ENCODE peak calls at places on chromosomes 12 and 14, in eight cellular contexts. One of them, this sample, is unnamed.

GRCh38 chr12:69007858-69008314 is 74.9 kb upstream of the CPM start:
- DNase-seq in stimulated activated CD4-positive, alpha-beta T cell treated with anti-CD3 and anti-CD28 coated beads, Interleukin-4, amount 100 ng/mL, for 1 hour: no peak
- DNase-seq in GM10248: no peak
- DNase-seq in NCI-H748 treated with DMSO at 0.1 percent for 48 hours: peak
- DNase-seq in activated T-cell treated with anti-CD3 and anti-CD28 coated beads, Interleukin-2, amount 50 U/mL, for 72 hours: no peak
- DNase-seq in activated CD4-positive, alpha-beta T cell treated with anti-CD3 and anti-CD28 coated beads, Interleukin-2, amount 50 U/mL, for 24 hours: no peak
- DNase-seq in heart right ventricle: no peak
- DNase-seq in AG20443: no peak
- DNase-seq in this sample: no peak

GRCh38 chr14:93725002-93725582 is 63.2 kb downstream of the PRIMA1 start:
- DNase-seq in stimulated activated CD4-positive, alpha-beta T cell treated with anti-CD3 and anti-CD28 coated beads, Interleukin-4, amount 100 ng/mL, for 1 hour: no peak
- DNase-seq in GM10248: no peak
- DNase-seq in NCI-H748 treated with DMSO at 0.1 percent for 48 hours: no peak
- DNase-seq in activated T-cell treated with anti-CD3 and anti-CD28 coated beads, Interleukin-2, amount 50 U/mL, for 72 hours: no peak
- DNase-seq in activated CD4-positive, alpha-beta T cell treated with anti-CD3 and anti-CD28 coated beads, Interleukin-2, amount 50 U/mL, for 24 hours: no peak
- DNase-seq in heart right ventricle: no peak
- DNase-seq in AG20443: no peak
- DNase-seq in this sample: no peak

GRCh38 chr12:89333564-89334252 is 18.6 kb downstream of the DUSP6 start:
- DNase-seq in stimulated activated CD4-positive, alpha-beta T cell treated with anti-CD3 and anti-CD28 coated beads, Interleukin-4, amount 100 ng/mL, for 1 hour: no peak
- DNase-seq in GM10248: peak
- DNase-seq in NCI-H748 treated with DMSO at 0.1 percent for 48 hours: no peak
- DNase-seq in activated T-cell treated with anti-CD3 and anti-CD28 coated beads, Interleukin-2, amount 50 U/mL, for 72 hours: peak
- DNase-seq in activated CD4-positive, alpha-beta T cell treated with anti-CD3 and anti-CD28 coated beads, Interleukin-2, amount 50 U/mL, for 24 hours: no peak
- DNase-seq in heart right ventricle: no peak
- DNase-seq in AG20443: no peak
- DNase-seq in this sample: no peak

GRCh38 chr12:128088926-128089325 is 178.0 kb upstream of the TMEM132C start:
- DNase-seq in stimulated activated CD4-positive, alpha-beta T cell treated with anti-CD3 and anti-CD28 coated beads, Interleukin-4, amount 100 ng/mL, for 1 hour: no peak
- DNase-seq in GM10248: no peak
- DNase-seq in NCI-H748 treated with DMSO at 0.1 percent for 48 hours: no peak
- DNase-seq in activated T-cell treated with anti-CD3 and anti-CD28 coated beads, Interleukin-2, amount 50 U/mL, for 72 hours: no peak
- DNase-seq in activated CD4-positive, alpha-beta T cell treated with anti-CD3 and anti-CD28 coated beads, Interleukin-2, amount 50 U/mL, for 24 hours: no peak
- DNase-seq in heart right ventricle: no peak
- DNase-seq in AG20443: no peak
- DNase-seq in this sample: no peak

GRCh38 chr14:99318091-99318958 is 46.3 kb upstream of the BCL11B start:
- DNase-seq in stimulated activated CD4-positive, alpha-beta T cell treated with anti-CD3 and anti-CD28 coated beads, Interleukin-4, amount 100 ng/mL, for 1 hour: no peak
- DNase-seq in GM10248: peak
- DNase-seq in NCI-H748 treated with DMSO at 0.1 percent for 48 hours: no peak
- DNase-seq in activated T-cell treated with anti-CD3 and anti-CD28 coated beads, Interleukin-2, amount 50 U/mL, for 72 hours: no peak
- DNase-seq in activated CD4-positive, alpha-beta T cell treated with anti-CD3 and anti-CD28 coated beads, Interleukin-2, amount 50 U/mL, for 24 hours: no peak
- DNase-seq in heart right ventricle: no peak
- DNase-seq in AG20443: peak
- DNase-seq in this sample: no peak

GRCh38 chr12:90100619-90101018 is 392.0 kb upstream of the ATP2B1 start:
- DNase-seq in stimulated activated CD4-positive, alpha-beta T cell treated with anti-CD3 and anti-CD28 coated beads, Interleukin-4, amount 100 ng/mL, for 1 hour: no peak
- DNase-seq in GM10248: no peak
- DNase-seq in NCI-H748 treated with DMSO at 0.1 percent for 48 hours: no peak
- DNase-seq in activated T-cell treated with anti-CD3 and anti-CD28 coated beads, Interleukin-2, amount 50 U/mL, for 72 hours: no peak
- DNase-seq in activated CD4-positive, alpha-beta T cell treated with anti-CD3 and anti-CD28 coated beads, Interleukin-2, amount 50 U/mL, for 24 hours: no peak
- DNase-seq in heart right ventricle: no peak
- DNase-seq in AG20443: no peak
- DNase-seq in this sample: no peak

GRCh38 chr12:55112378-55112777 is 13.8 kb upstream of the OR9K2 start:
- DNase-seq in stimulated activated CD4-positive, alpha-beta T cell treated with anti-CD3 and anti-CD28 coated beads, Interleukin-4, amount 100 ng/mL, for 1 hour: no peak
- DNase-seq in GM10248: no peak
- DNase-seq in NCI-H748 treated with DMSO at 0.1 percent for 48 hours: no peak
- DNase-seq in activated T-cell treated with anti-CD3 and anti-CD28 coated beads, Interleukin-2, amount 50 U/mL, for 72 hours: no peak
- DNase-seq in activated CD4-positive, alpha-beta T cell treated with anti-CD3 and anti-CD28 coated beads, Interleukin-2, amount 50 U/mL, for 24 hours: no peak
- DNase-seq in heart right ventricle: no peak
- DNase-seq in AG20443: no peak
- DNase-seq in this sample: no peak

GRCh38 chr12:59408431-59408830 is 187.4 kb upstream of the SLC16A7 start:
- DNase-seq in stimulated activated CD4-positive, alpha-beta T cell treated with anti-CD3 and anti-CD28 coated beads, Interleukin-4, amount 100 ng/mL, for 1 hour: no peak
- DNase-seq in GM10248: no peak
- DNase-seq in NCI-H748 treated with DMSO at 0.1 percent for 48 hours: no peak
- DNase-seq in activated T-cell treated with anti-CD3 and anti-CD28 coated beads, Interleukin-2, amount 50 U/mL, for 72 hours: no peak
- DNase-seq in activated CD4-positive, alpha-beta T cell treated with anti-CD3 and anti-CD28 coated beads, Interleukin-2, amount 50 U/mL, for 24 hours: no peak
- DNase-seq in heart right ventricle: no peak
- DNase-seq in AG20443: no peak
- DNase-seq in this sample: no peak

GRCh38 chr12:118190266-118190665 is 54.3 kb downstream of the PEBP1 start:
- DNase-seq in stimulated activated CD4-positive, alpha-beta T cell treated with anti-CD3 and anti-CD28 coated beads, Interleukin-4, amount 100 ng/mL, for 1 hour: no peak
- DNase-seq in GM10248: no peak
- DNase-seq in NCI-H748 treated with DMSO at 0.1 percent for 48 hours: peak
- DNase-seq in activated T-cell treated with anti-CD3 and anti-CD28 coated beads, Interleukin-2, amount 50 U/mL, for 72 hours: no peak
- DNase-seq in activated CD4-positive, alpha-beta T cell treated with anti-CD3 and anti-CD28 coated beads, Interleukin-2, amount 50 U/mL, for 24 hours: no peak
- DNase-seq in heart right ventricle: no peak
- DNase-seq in AG20443: peak
- DNase-seq in this sample: no peak

GRCh38 chr12:20194171-20194570 is 174.2 kb upstream of the PDE3A start:
- DNase-seq in stimulated activated CD4-positive, alpha-beta T cell treated with anti-CD3 and anti-CD28 coated beads, Interleukin-4, amount 100 ng/mL, for 1 hour: no peak
- DNase-seq in GM10248: no peak
- DNase-seq in NCI-H748 treated with DMSO at 0.1 percent for 48 hours: no peak
- DNase-seq in activated T-cell treated with anti-CD3 and anti-CD28 coated beads, Interleukin-2, amount 50 U/mL, for 72 hours: no peak
- DNase-seq in activated CD4-positive, alpha-beta T cell treated with anti-CD3 and anti-CD28 coated beads, Interleukin-2, amount 50 U/mL, for 24 hours: no peak
- DNase-seq in heart right ventricle: no peak
- DNase-seq in AG20443: peak
- DNase-seq in this sample: no peak

GRCh38 chr14:23483216-23483854 is 13.8 kb downstream of the NGDN start:
- DNase-seq in stimulated activated CD4-positive, alpha-beta T cell treated with anti-CD3 and anti-CD28 coated beads, Interleukin-4, amount 100 ng/mL, for 1 hour: no peak
- DNase-seq in GM10248: peak
- DNase-seq in NCI-H748 treated with DMSO at 0.1 percent for 48 hours: peak
- DNase-seq in activated T-cell treated with anti-CD3 and anti-CD28 coated beads, Interleukin-2, amount 50 U/mL, for 72 hours: peak
- DNase-seq in activated CD4-positive, alpha-beta T cell treated with anti-CD3 and anti-CD28 coated beads, Interleukin-2, amount 50 U/mL, for 24 hours: no peak
- DNase-seq in heart right ventricle: no peak
- DNase-seq in AG20443: peak
- DNase-seq in this sample: no peak

GRCh38 chr14:69687963-69688649 is 76.7 kb downstream of the SUSD6 start:
- DNase-seq in stimulated activated CD4-positive, alpha-beta T cell treated with anti-CD3 and anti-CD28 coated beads, Interleukin-4, amount 100 ng/mL, for 1 hour: no peak
- DNase-seq in GM10248: no peak
- DNase-seq in NCI-H748 treated with DMSO at 0.1 percent for 48 hours: no peak
- DNase-seq in activated T-cell treated with anti-CD3 and anti-CD28 coated beads, Interleukin-2, amount 50 U/mL, for 72 hours: no peak
- DNase-seq in activated CD4-positive, alpha-beta T cell treated with anti-CD3 and anti-CD28 coated beads, Interleukin-2, amount 50 U/mL, for 24 hours: no peak
- DNase-seq in heart right ventricle: no peak
- DNase-seq in AG20443: no peak
- DNase-seq in this sample: no peak

GRCh38 chr14:73784988-73785313 is 66.7 kb upstream of the PTGR2 start:
- DNase-seq in stimulated activated CD4-positive, alpha-beta T cell treated with anti-CD3 and anti-CD28 coated beads, Interleukin-4, amount 100 ng/mL, for 1 hour: no peak
- DNase-seq in GM10248: no peak
- DNase-seq in NCI-H748 treated with DMSO at 0.1 percent for 48 hours: no peak
- DNase-seq in activated T-cell treated with anti-CD3 and anti-CD28 coated beads, Interleukin-2, amount 50 U/mL, for 72 hours: no peak
- DNase-seq in activated CD4-positive, alpha-beta T cell treated with anti-CD3 and anti-CD28 coated beads, Interleukin-2, amount 50 U/mL, for 24 hours: no peak
- DNase-seq in heart right ventricle: no peak
- DNase-seq in AG20443: no peak
- DNase-seq in this sample: peak

GRCh38 chr12:119940881-119941280 is 48.2 kb upstream of the BICDL1 start:
- DNase-seq in stimulated activated CD4-positive, alpha-beta T cell treated with anti-CD3 and anti-CD28 coated beads, Interleukin-4, amount 100 ng/mL, for 1 hour: no peak
- DNase-seq in GM10248: no peak
- DNase-seq in NCI-H748 treated with DMSO at 0.1 percent for 48 hours: peak
- DNase-seq in activated T-cell treated with anti-CD3 and anti-CD28 coated beads, Interleukin-2, amount 50 U/mL, for 72 hours: no peak
- DNase-seq in activated CD4-positive, alpha-beta T cell treated with anti-CD3 and anti-CD28 coated beads, Interleukin-2, amount 50 U/mL, for 24 hours: no peak
- DNase-seq in heart right ventricle: no peak
- DNase-seq in AG20443: peak
- DNase-seq in this sample: no peak

GRCh38 chr12:67671892-67672291 is 23.3 kb downstream of the DYRK2 start:
- DNase-seq in stimulated activated CD4-positive, alpha-beta T cell treated with anti-CD3 and anti-CD28 coated beads, Interleukin-4, amount 100 ng/mL, for 1 hour: no peak
- DNase-seq in GM10248: no peak
- DNase-seq in NCI-H748 treated with DMSO at 0.1 percent for 48 hours: no peak
- DNase-seq in activated T-cell treated with anti-CD3 and anti-CD28 coated beads, Interleukin-2, amount 50 U/mL, for 72 hours: no peak
- DNase-seq in activated CD4-positive, alpha-beta T cell treated with anti-CD3 and anti-CD28 coated beads, Interleukin-2, amount 50 U/mL, for 24 hours: no peak
- DNase-seq in heart right ventricle: no peak
- DNase-seq in AG20443: no peak
- DNase-seq in this sample: no peak

GRCh38 chr12:116624516-116624915 is 65.3 kb downstream of the MAP1LC3B2 start:
- DNase-seq in stimulated activated CD4-positive, alpha-beta T cell treated with anti-CD3 and anti-CD28 coated beads, Interleukin-4, amount 100 ng/mL, for 1 hour: no peak
- DNase-seq in GM10248: no peak
- DNase-seq in NCI-H748 treated with DMSO at 0.1 percent for 48 hours: no peak
- DNase-seq in activated T-cell treated with anti-CD3 and anti-CD28 coated beads, Interleukin-2, amount 50 U/mL, for 72 hours: no peak
- DNase-seq in activated CD4-positive, alpha-beta T cell treated with anti-CD3 and anti-CD28 coated beads, Interleukin-2, amount 50 U/mL, for 24 hours: no peak
- DNase-seq in heart right ventricle: no peak
- DNase-seq in AG20443: no peak
- DNase-seq in this sample: no peak

GRCh38 chr14:67722293-67722692 is 20.6 kb downstream of the RDH12 start:
- DNase-seq in stimulated activated CD4-positive, alpha-beta T cell treated with anti-CD3 and anti-CD28 coated beads, Interleukin-4, amount 100 ng/mL, for 1 hour: no peak
- DNase-seq in GM10248: no peak
- DNase-seq in NCI-H748 treated with DMSO at 0.1 percent for 48 hours: no peak
- DNase-seq in activated T-cell treated with anti-CD3 and anti-CD28 coated beads, Interleukin-2, amount 50 U/mL, for 72 hours: no peak
- DNase-seq in activated CD4-positive, alpha-beta T cell treated with anti-CD3 and anti-CD28 coated beads, Interleukin-2, amount 50 U/mL, for 24 hours: no peak
- DNase-seq in heart right ventricle: peak
- DNase-seq in AG20443: peak
- DNase-seq in this sample: peak

GRCh38 chr12:109630107-109630506 is 56.5 kb downstream of the MVK start:
- DNase-seq in stimulated activated CD4-positive, alpha-beta T cell treated with anti-CD3 and anti-CD28 coated beads, Interleukin-4, amount 100 ng/mL, for 1 hour: no peak
- DNase-seq in GM10248: no peak
- DNase-seq in NCI-H748 treated with DMSO at 0.1 percent for 48 hours: no peak
- DNase-seq in activated T-cell treated with anti-CD3 and anti-CD28 coated beads, Interleukin-2, amount 50 U/mL, for 72 hours: no peak
- DNase-seq in activated CD4-positive, alpha-beta T cell treated with anti-CD3 and anti-CD28 coated beads, Interleukin-2, amount 50 U/mL, for 24 hours: no peak
- DNase-seq in heart right ventricle: no peak
- DNase-seq in AG20443: no peak
- DNase-seq in this sample: no peak

GRCh38 chr12:55068416-55069010 is 48.7 kb downstream of the NEUROD4 start:
- DNase-seq in stimulated activated CD4-positive, alpha-beta T cell treated with anti-CD3 and anti-CD28 coated beads, Interleukin-4, amount 100 ng/mL, for 1 hour: no peak
- DNase-seq in GM10248: peak
- DNase-seq in NCI-H748 treated with DMSO at 0.1 percent for 48 hours: peak
- DNase-seq in activated T-cell treated with anti-CD3 and anti-CD28 coated beads, Interleukin-2, amount 50 U/mL, for 72 hours: peak
- DNase-seq in activated CD4-positive, alpha-beta T cell treated with anti-CD3 and anti-CD28 coated beads, Interleukin-2, amount 50 U/mL, for 24 hours: no peak
- DNase-seq in heart right ventricle: no peak
- DNase-seq in AG20443: peak
- DNase-seq in this sample: no peak

GRCh38 chr14:101956179-101956885 is 8.0 kb upstream of the DYNC1H1 start:
- DNase-seq in stimulated activated CD4-positive, alpha-beta T cell treated with anti-CD3 and anti-CD28 coated beads, Interleukin-4, amount 100 ng/mL, for 1 hour: no peak
- DNase-seq in GM10248: no peak
- DNase-seq in NCI-H748 treated with DMSO at 0.1 percent for 48 hours: no peak
- DNase-seq in activated T-cell treated with anti-CD3 and anti-CD28 coated beads, Interleukin-2, amount 50 U/mL, for 72 hours: no peak
- DNase-seq in activated CD4-positive, alpha-beta T cell treated with anti-CD3 and anti-CD28 coated beads, Interleukin-2, amount 50 U/mL, for 24 hours: no peak
- DNase-seq in heart right ventricle: no peak
- DNase-seq in AG20443: no peak
- DNase-seq in this sample: no peak

GRCh38 chr12:26845057-26845666 is 12.2 kb upstream of the ITPR2 start:
- DNase-seq in stimulated activated CD4-positive, alpha-beta T cell treated with anti-CD3 and anti-CD28 coated beads, Interleukin-4, amount 100 ng/mL, for 1 hour: no peak
- DNase-seq in GM10248: no peak
- DNase-seq in NCI-H748 treated with DMSO at 0.1 percent for 48 hours: no peak
- DNase-seq in activated T-cell treated with anti-CD3 and anti-CD28 coated beads, Interleukin-2, amount 50 U/mL, for 72 hours: no peak
- DNase-seq in activated CD4-positive, alpha-beta T cell treated with anti-CD3 and anti-CD28 coated beads, Interleukin-2, amount 50 U/mL, for 24 hours: no peak
- DNase-seq in heart right ventricle: peak
- DNase-seq in AG20443: peak
- DNase-seq in this sample: peak

GRCh38 chr12:7144414-7145120 is 14.4 kb downstream of the CLSTN3 start:
- DNase-seq in stimulated activated CD4-positive, alpha-beta T cell treated with anti-CD3 and anti-CD28 coated beads, Interleukin-4, amount 100 ng/mL, for 1 hour: no peak
- DNase-seq in GM10248: peak
- DNase-seq in NCI-H748 treated with DMSO at 0.1 percent for 48 hours: peak
- DNase-seq in activated T-cell treated with anti-CD3 and anti-CD28 coated beads, Interleukin-2, amount 50 U/mL, for 72 hours: no peak
- DNase-seq in activated CD4-positive, alpha-beta T cell treated with anti-CD3 and anti-CD28 coated beads, Interleukin-2, amount 50 U/mL, for 24 hours: no peak
- DNase-seq in heart right ventricle: no peak
- DNase-seq in AG20443: peak
- DNase-seq in this sample: no peak

GRCh38 chr14:105487449-105487985 is 831 bp downstream of the CRIP1 start:
- DNase-seq in stimulated activated CD4-positive, alpha-beta T cell treated with anti-CD3 and anti-CD28 coated beads, Interleukin-4, amount 100 ng/mL, for 1 hour: peak
- DNase-seq in GM10248: peak
- DNase-seq in NCI-H748 treated with DMSO at 0.1 percent for 48 hours: peak
- DNase-seq in activated T-cell treated with anti-CD3 and anti-CD28 coated beads, Interleukin-2, amount 50 U/mL, for 72 hours: peak
- DNase-seq in activated CD4-positive, alpha-beta T cell treated with anti-CD3 and anti-CD28 coated beads, Interleukin-2, amount 50 U/mL, for 24 hours: no peak
- DNase-seq in heart right ventricle: peak
- DNase-seq in AG20443: no peak
- DNase-seq in this sample: peak

GRCh38 chr14:104939666-104940410 is 15.2 kb downstream of the PLD4 start:
- DNase-seq in stimulated activated CD4-positive, alpha-beta T cell treated with anti-CD3 and anti-CD28 coated beads, Interleukin-4, amount 100 ng/mL, for 1 hour: no peak
- DNase-seq in GM10248: peak
- DNase-seq in NCI-H748 treated with DMSO at 0.1 percent for 48 hours: no peak
- DNase-seq in activated T-cell treated with anti-CD3 and anti-CD28 coated beads, Interleukin-2, amount 50 U/mL, for 72 hours: no peak
- DNase-seq in activated CD4-positive, alpha-beta T cell treated with anti-CD3 and anti-CD28 coated beads, Interleukin-2, amount 50 U/mL, for 24 hours: no peak
- DNase-seq in heart right ventricle: no peak
- DNase-seq in AG20443: no peak
- DNase-seq in this sample: peak

GRCh38 chr12:107225626-107226025 is 132.3 kb upstream of the CRY1 start:
- DNase-seq in stimulated activated CD4-positive, alpha-beta T cell treated with anti-CD3 and anti-CD28 coated beads, Interleukin-4, amount 100 ng/mL, for 1 hour: no peak
- DNase-seq in GM10248: no peak
- DNase-seq in NCI-H748 treated with DMSO at 0.1 percent for 48 hours: no peak
- DNase-seq in activated T-cell treated with anti-CD3 and anti-CD28 coated beads, Interleukin-2, amount 50 U/mL, for 72 hours: no peak
- DNase-seq in activated CD4-positive, alpha-beta T cell treated with anti-CD3 and anti-CD28 coated beads, Interleukin-2, amount 50 U/mL, for 24 hours: no peak
- DNase-seq in heart right ventricle: no peak
- DNase-seq in AG20443: peak
- DNase-seq in this sample: no peak

GRCh38 chr14:104386281-104386841 is 193.2 kb upstream of the C14orf180 start:
- DNase-seq in stimulated activated CD4-positive, alpha-beta T cell treated with anti-CD3 and anti-CD28 coated beads, Interleukin-4, amount 100 ng/mL, for 1 hour: no peak
- DNase-seq in GM10248: no peak
- DNase-seq in NCI-H748 treated with DMSO at 0.1 percent for 48 hours: no peak
- DNase-seq in activated T-cell treated with anti-CD3 and anti-CD28 coated beads, Interleukin-2, amount 50 U/mL, for 72 hours: no peak
- DNase-seq in activated CD4-positive, alpha-beta T cell treated with anti-CD3 and anti-CD28 coated beads, Interleukin-2, amount 50 U/mL, for 24 hours: no peak
- DNase-seq in heart right ventricle: no peak
- DNase-seq in AG20443: no peak
- DNase-seq in this sample: peak

GRCh38 chr14:24268225-24268624 is 3.2 kb downstream of the RABGGTA start:
- DNase-seq in stimulated activated CD4-positive, alpha-beta T cell treated with anti-CD3 and anti-CD28 coated beads, Interleukin-4, amount 100 ng/mL, for 1 hour: no peak
- DNase-seq in GM10248: no peak
- DNase-seq in NCI-H748 treated with DMSO at 0.1 percent for 48 hours: no peak
- DNase-seq in activated T-cell treated with anti-CD3 and anti-CD28 coated beads, Interleukin-2, amount 50 U/mL, for 72 hours: no peak
- DNase-seq in activated CD4-positive, alpha-beta T cell treated with anti-CD3 and anti-CD28 coated beads, Interleukin-2, amount 50 U/mL, for 24 hours: no peak
- DNase-seq in heart right ventricle: no peak
- DNase-seq in AG20443: no peak
- DNase-seq in this sample: no peak

GRCh38 chr12:32483499-32483898 is 84.1 kb downstream of the FGD4 start:
- DNase-seq in stimulated activated CD4-positive, alpha-beta T cell treated with anti-CD3 and anti-CD28 coated beads, Interleukin-4, amount 100 ng/mL, for 1 hour: no peak
- DNase-seq in GM10248: no peak
- DNase-seq in NCI-H748 treated with DMSO at 0.1 percent for 48 hours: no peak
- DNase-seq in activated T-cell treated with anti-CD3 and anti-CD28 coated beads, Interleukin-2, amount 50 U/mL, for 72 hours: no peak
- DNase-seq in activated CD4-positive, alpha-beta T cell treated with anti-CD3 and anti-CD28 coated beads, Interleukin-2, amount 50 U/mL, for 24 hours: no peak
- DNase-seq in heart right ventricle: no peak
- DNase-seq in AG20443: no peak
- DNase-seq in this sample: no peak

GRCh38 chr12:109770104-109770860 is 56.7 kb downstream of the FAM222A start:
- DNase-seq in stimulated activated CD4-positive, alpha-beta T cell treated with anti-CD3 and anti-CD28 coated beads, Interleukin-4, amount 100 ng/mL, for 1 hour: no peak
- DNase-seq in GM10248: no peak
- DNase-seq in NCI-H748 treated with DMSO at 0.1 percent for 48 hours: no peak
- DNase-seq in activated T-cell treated with anti-CD3 and anti-CD28 coated beads, Interleukin-2, amount 50 U/mL, for 72 hours: no peak
- DNase-seq in activated CD4-positive, alpha-beta T cell treated with anti-CD3 and anti-CD28 coated beads, Interleukin-2, amount 50 U/mL, for 24 hours: no peak
- DNase-seq in heart right ventricle: no peak
- DNase-seq in AG20443: no peak
- DNase-seq in this sample: peak

GRCh38 chr12:1534708-1535107 is 59.7 kb downstream of the FBXL14 start:
- DNase-seq in stimulated activated CD4-positive, alpha-beta T cell treated with anti-CD3 and anti-CD28 coated beads, Interleukin-4, amount 100 ng/mL, for 1 hour: no peak
- DNase-seq in GM10248: peak
- DNase-seq in NCI-H748 treated with DMSO at 0.1 percent for 48 hours: no peak
- DNase-seq in activated T-cell treated with anti-CD3 and anti-CD28 coated beads, Interleukin-2, amount 50 U/mL, for 72 hours: peak
- DNase-seq in activated CD4-positive, alpha-beta T cell treated with anti-CD3 and anti-CD28 coated beads, Interleukin-2, amount 50 U/mL, for 24 hours: no peak
- DNase-seq in heart right ventricle: no peak
- DNase-seq in AG20443: no peak
- DNase-seq in this sample: no peak

GRCh38 chr12:15209782-15210181 is 11.4 kb downstream of the RERG start:
- DNase-seq in stimulated activated CD4-positive, alpha-beta T cell treated with anti-CD3 and anti-CD28 coated beads, Interleukin-4, amount 100 ng/mL, for 1 hour: no peak
- DNase-seq in GM10248: no peak
- DNase-seq in NCI-H748 treated with DMSO at 0.1 percent for 48 hours: no peak
- DNase-seq in activated T-cell treated with anti-CD3 and anti-CD28 coated beads, Interleukin-2, amount 50 U/mL, for 72 hours: no peak
- DNase-seq in activated CD4-positive, alpha-beta T cell treated with anti-CD3 and anti-CD28 coated beads, Interleukin-2, amount 50 U/mL, for 24 hours: no peak
- DNase-seq in heart right ventricle: no peak
- DNase-seq in AG20443: peak
- DNase-seq in this sample: no peak